ENCODE peak calls at places on chromosomes 5 and 9, in eight cellular contexts. P is cardiac fibroblast, Z is HTR-8/SVneo, O is K562, R is NCI-H1105, D is GM04504, T is T-helper 1 cell, E is hepatic stellate cell. N is an unnamed sample.
A peak's percentile ranks its signal among the peaks of the same experiment; 100 is the strongest.

GRCh38 chr9:91253488-91253887 is 108.2 kb downstream of the AUH start:
- DNase-seq in P (no peak), Z (no peak), O (peak; percentile 16), R (no peak), D (no peak), T (peak; percentile 64), E (no peak), N (no peak)

GRCh38 chr5:151198861-151199260 is 25.0 kb downstream of the CCDC69 start:
- DNase-seq in P (no peak), Z (no peak), O (no peak), R (no peak), D (no peak), T (no peak), E (no peak), N (no peak)

GRCh38 chr5:168714046-168714445 is 134.9 kb upstream of the PANK3 start:
- DNase-seq in P (peak; percentile 27), Z (no peak), O (no peak), R (no peak), D (no peak), T (no peak), E (no peak), N (no peak)

GRCh38 chr9:119596703-119597102 is 227.5 kb upstream of the BRINP1 start:
- DNase-seq in P (no peak), Z (no peak), O (no peak), R (no peak), D (no peak), T (no peak), E (no peak), N (no peak)

GRCh38 chr9:119004618-119004990 is 364.6 kb downstream of the BRINP1 start:
- DNase-seq in P (peak; percentile 19), Z (no peak), O (no peak), R (no peak), D (peak; percentile 75), T (no peak), E (peak; percentile 45), N (no peak)

GRCh38 chr5:9545959-9546851 is at the start of gene SEMA5A:
- DNase-seq in P (peak; percentile 83), Z (peak; percentile 62), O (peak; percentile 85), R (no peak), D (no peak), T (no peak), E (peak; percentile 64), N (no peak)

GRCh38 chr9:131020388-131020787 is 11.4 kb downstream of the LAMC3 start:
- DNase-seq in P (peak; percentile 53), Z (no peak), O (peak; percentile 63), R (no peak), D (peak; percentile 61), T (no peak), E (peak; percentile 84), N (no peak)

GRCh38 chr9:71518045-71518888 is 250.0 kb downstream of the CEMIP2 start:
- DNase-seq in P (peak; percentile 11), Z (no peak), O (no peak), R (no peak), D (no peak), T (no peak), E (no peak), N (no peak)

GRCh38 chr5:121841900-121842299 is 9.8 kb upstream of the FTMT start:
- DNase-seq in P (no peak), Z (no peak), O (no peak), R (no peak), D (no peak), T (no peak), E (no peak), N (no peak)

GRCh38 chr5:175202461-175203065 is 241.4 kb downstream of the DRD1 start:
- DNase-seq in P (no peak), Z (peak; percentile 58), O (no peak), R (peak; percentile 56), D (peak; percentile 28), T (no peak), E (no peak), N (no peak)

GRCh38 chr9:6565312-6565711 is 80.2 kb downstream of the GLDC start:
- DNase-seq in P (no peak), Z (no peak), O (no peak), R (no peak), D (no peak), T (no peak), E (no peak), N (no peak)

GRCh38 chr5:108360280-108360679 is 21.6 kb downstream of the FBXL17 start:
- DNase-seq in P (no peak), Z (no peak), O (no peak), R (no peak), D (no peak), T (no peak), E (no peak), N (no peak)

GRCh38 chr9:109244179-109245132 is 76.4 kb downstream of the EPB41L4B start:
- DNase-seq in P (peak; percentile 79), Z (peak; percentile 66), O (peak; percentile 78), R (peak; percentile 60), D (no peak), T (peak; percentile 66), E (peak; percentile 40), N (peak; percentile 29)

GRCh38 chr9:133351526-133351907 is 3.5 kb downstream of the RPL7A start:
- DNase-seq in P (no peak), Z (no peak), O (no peak), R (no peak), D (no peak), T (no peak), E (no peak), N (no peak)

GRCh38 chr9:38423273-38423938 is 848 bp downstream of the IGFBPL1 start:
- DNase-seq in P (no peak), Z (no peak), O (no peak), R (no peak), D (no peak), T (no peak), E (no peak), N (no peak)

GRCh38 chr5:1385395-1386273 is 40.7 kb upstream of the CLPTM1L start:
- DNase-seq in P (peak; percentile 60), Z (peak; percentile 89), O (peak; percentile 92), R (no peak), D (no peak), T (peak; percentile 82), E (peak; percentile 81), N (peak; percentile 69)

GRCh38 chr9:26656003-26656940 is 236.3 kb downstream of the CAAP1 start:
- DNase-seq in P (no peak), Z (peak; percentile 23), O (peak; percentile 2), R (no peak), D (peak; percentile 12), T (no peak), E (peak; percentile 14), N (no peak)

GRCh38 chr5:176692835-176693476 is 45.7 kb downstream of the TSPAN17 start:
- DNase-seq in P (no peak), Z (no peak), O (no peak), R (peak; percentile 48), D (no peak), T (no peak), E (no peak), N (no peak)